ENCODE peak calls at places on chromosomes 3 and 15, in eight cellular contexts. F is SK-N-SH; A is lower lobe of right lung; N is left ventricle myocardium inferior; B is endothelial cell of umbilical vein; P is adipocyte; V is CD4-positive, alpha-beta memory T cell; K is ovary. D is an unnamed sample. For H3K36me3, the result is how much of the 10 kb centered on the place peaks cover.

GRCh38 chr3:63067999-63068645 is 192.9 kb upstream of the CADPS start:
- DNase-seq in A (no peak), P (peak), B (peak), K (no peak), N (no peak), V (no peak), F (no peak), D (peak)

GRCh38 chr3:59970796-59971195 is 921.0 kb upstream of the CFAP20DC start:
- DNase-seq in N (no peak), K (no peak), B (no peak), F (no peak), A (no peak), P (no peak), V (no peak), D (no peak)

GRCh38 chr3:41190509-41191284 is 8.6 kb upstream of the CTNNB1 start:
- DNase-seq in F (no peak), K (no peak), N (no peak), A (no peak), B (no peak), V (no peak), P (no peak), D (no peak)

GRCh38 chr15:43954181-43954621 is 127.4 kb downstream of the WDR76 start:
- DNase-seq in B (no peak), A (no peak), P (no peak), K (no peak), F (no peak), V (no peak), N (no peak), D (no peak)

GRCh38 chr3:185988080-185988815 is 50.4 kb upstream of the TRA2B start:
- DNase-seq in N (no peak), P (no peak), B (no peak), A (no peak), K (no peak), F (peak), V (no peak), D (no peak)

GRCh38 chr3:49721165-49721860 is 1.8 kb upstream of the AMIGO3 start:
- DNase-seq in N (peak), V (no peak), A (no peak), K (peak), P (no peak), B (no peak), F (no peak), D (no peak)

GRCh38 chr15:101011582-101011981 is 92.4 kb downstream of the LRRK1 start:
- DNase-seq in A (no peak), B (peak), N (no peak), V (no peak), K (no peak), F (no peak), P (no peak), D (no peak)

GRCh38 chr15:67054676-67055075 is 10.7 kb upstream of the SMAD3 start:
- DNase-seq in F (no peak), P (no peak), V (no peak), K (no peak), B (no peak), A (no peak), N (no peak), D (no peak)

GRCh38 chr3:118262800-118263402 is 771.7 kb downstream of the IGSF11 start:
- DNase-seq in P (no peak), A (no peak), F (no peak), B (no peak), N (no peak), K (no peak), V (no peak), D (no peak)

GRCh38 chr3:187952849-187953248 is 201.1 kb upstream of the LPP start:
- DNase-seq in F (no peak), K (no peak), P (no peak), V (no peak), A (no peak), B (no peak), N (no peak), D (no peak)

GRCh38 chr3:140006331-140006730 is 71.3 kb downstream of the CLSTN2 start:
- DNase-seq in P (no peak), V (no peak), B (no peak), A (no peak), N (no peak), F (no peak), K (no peak), D (no peak)

GRCh38 chr3:115248274-115248673 is 101.2 kb upstream of the ZBTB20 start:
- DNase-seq in N (no peak), V (no peak), A (no peak), P (peak), B (peak), F (no peak), K (no peak), D (no peak)

GRCh38 chr3:191499307-191500125 is 38.6 kb downstream of the PYDC2 start:
- DNase-seq in N (peak), B (no peak), F (peak), V (no peak), P (peak), A (no peak), K (peak), D (no peak)

GRCh38 chr3:12345141-12345561 is 56.3 kb downstream of the PPARG start:
- DNase-seq in B (no peak), V (no peak), N (no peak), A (no peak), K (no peak), F (no peak), P (peak), D (no peak)

GRCh38 chr15:66046751-66047150 is 177.5 kb downstream of the RAB11A start:
- DNase-seq in P (no peak), V (no peak), K (no peak), A (no peak), N (no peak), F (peak), B (no peak), D (no peak)

GRCh38 chr15:88894348-88894818 is 961 bp downstream of the HAPLN3 start:
- DNase-seq in B (peak), P (no peak), N (peak), V (peak), K (peak), A (peak), F (peak), D (no peak)

GRCh38 chr3:158148218-158148617 is 38.3 kb downstream of the RSRC1 start:
- DNase-seq in B (no peak), V (no peak), N (no peak), F (no peak), K (no peak), A (no peak), P (no peak), D (no peak)

GRCh38 chr3:150177673-150178378 is 207.1 kb upstream of the PFN2 start:
- DNase-seq in N (no peak), V (no peak), K (no peak), A (no peak), F (no peak), P (peak), B (no peak), D (no peak)

GRCh38 chr15:95826831-95827230 is 503.7 kb upstream of the NR2F2 start:
- DNase-seq in F (no peak), N (no peak), A (no peak), K (no peak), V (no peak), P (no peak), B (no peak), D (no peak)

GRCh38 chr3:15269091-15269989 is 63.0 kb downstream of the SH3BP5 start:
- DNase-seq in P (peak), N (peak), K (peak), F (peak), B (peak), V (peak), A (peak), D (peak)

GRCh38 chr3:149224736-149225594 is 3.3 kb upstream of the CP start:
- DNase-seq in N (no peak), A (no peak), F (peak), B (peak), V (peak), P (peak), K (no peak), D (no peak)

GRCh38 chr15:60390931-60391501 is 6.8 kb downstream of the ANXA2 start:
- DNase-seq in N (no peak), B (peak), V (no peak), P (peak), A (no peak), K (peak), F (no peak), D (no peak)

GRCh38 chr3:99126291-99126690 is 224.8 kb upstream of the DCBLD2 start:
- DNase-seq in F (no peak), K (no peak), P (no peak), V (no peak), A (no peak), B (no peak), N (no peak), D (no peak)

GRCh38 chr3:151156618-151157216 is 46.3 kb downstream of the GPR171 start:
- DNase-seq in V (peak), N (no peak), F (peak), P (peak), K (no peak), B (peak), A (no peak), D (peak)

GRCh38 chr3:10357592-10358308 is 36.8 kb upstream of the SEC13 start:
- DNase-seq in A (peak), P (peak), V (no peak), B (no peak), K (no peak), F (no peak), N (no peak), D (no peak)

GRCh38 chr3:2686816-2687502 is 423.2 kb downstream of the IL5RA start:
- DNase-seq in K (no peak), B (no peak), N (no peak), A (no peak), P (no peak), V (no peak), F (no peak), D (no peak)

GRCh38 chr15:57821826-57822225 is 115.3 kb downstream of the POLR2M start:
- DNase-seq in A (no peak), N (no peak), K (no peak), F (no peak), P (no peak), V (no peak), B (peak), D (no peak)

GRCh38 chr3:49805884-49806701 is 3.0 kb downstream of the INKA1 start:
- DNase-seq in K (peak), N (peak), A (peak), F (peak), B (peak), P (no peak), V (no peak), D (peak)

GRCh38 chr3:173912126-173912525 is 514.6 kb downstream of the NLGN1 start:
- DNase-seq in B (no peak), F (no peak), V (no peak), K (no peak), P (peak), N (no peak), A (no peak), D (no peak)

GRCh38 chr3:143849854-143850549 is 1.7 kb upstream of the SLC9A9 start:
- DNase-seq in N (no peak), F (no peak), B (peak), K (no peak), A (no peak), P (peak), V (peak), D (no peak)

GRCh38 chr15:74830868-74831267 is 4.4 kb downstream of the CPLX3 start:
- DNase-seq in K (no peak), F (no peak), P (no peak), V (no peak), A (no peak), N (peak), B (no peak), D (no peak)

GRCh38 chr3:170226426-170226960 is 4.3 kb downstream of the PRKCI start:
- DNase-seq in V (no peak), B (no peak), P (peak), A (no peak), K (no peak), F (no peak), N (no peak), D (no peak)

GRCh38 chr15:89777821-89778380 is 1.8 kb downstream of the MESP2 start:
- DNase-seq in K (no peak), F (peak), A (no peak), V (no peak), N (no peak), P (no peak), B (no peak), D (no peak)

GRCh38 chr3:125137432-125138033 is 75.0 kb downstream of the SLC12A8 start:
- DNase-seq in K (no peak), A (no peak), N (no peak), V (no peak), B (no peak), P (no peak), F (no peak), D (no peak)

GRCh38 chr15:47997170-47997569 is 123.6 kb upstream of the SLC24A5 start:
- DNase-seq in F (no peak), V (no peak), N (no peak), B (no peak), K (no peak), P (no peak), A (no peak), D (no peak)

GRCh38 chr3:121681792-121682191 is 21.1 kb upstream of the HCLS1 start:
- DNase-seq in P (no peak), B (no peak), A (no peak), F (no peak), K (no peak), N (no peak), V (no peak), D (no peak)

DNA sequence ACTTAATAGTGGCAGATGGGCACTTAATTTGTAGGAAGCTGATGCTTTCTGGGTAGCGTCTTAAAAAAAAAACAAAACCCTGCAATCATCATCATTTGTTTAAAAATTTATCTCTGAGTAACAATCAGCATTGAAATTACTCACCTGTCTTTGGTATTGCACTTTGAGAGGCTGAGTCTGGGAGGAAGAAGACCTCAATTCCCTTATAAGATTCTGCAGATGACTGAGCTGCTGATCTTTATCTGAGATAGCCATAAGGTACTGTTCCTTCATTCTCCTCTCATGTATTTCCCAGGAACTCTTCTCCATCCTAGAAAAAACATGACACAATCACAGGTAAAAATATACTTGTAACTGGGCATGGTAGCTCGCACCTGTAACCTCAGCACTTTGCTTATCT is 16.4 kb upstream of the HCLS1 start:
- DNase-seq in P (no peak), N (no peak), K (no peak), F (no peak), V (no peak), B (no peak), A (no peak), D (no peak)
- H3K36me3 ChIP-seq in P (half or more), N (half or more), K (under half), F (half or more), V (under half), B (under half), A (half or more), D (half or more)

GRCh38 chr3:157142315-157142714 is 17.6 kb downstream of the CCNL1 start:
- DNase-seq in A (no peak), K (no peak), V (no peak), N (no peak), P (no peak), F (no peak), B (no peak), D (no peak)
- H3K36me3 ChIP-seq in A (half or more), K (under half), V (under half), N (half or more), P (under half), F (under half), B (under half), D (half or more)

GRCh38 chr3:38367709-38368108 is 21.1 kb downstream of the XYLB start:
- DNase-seq in N (no peak), V (no peak), A (no peak), K (no peak), F (no peak), B (no peak), P (no peak), D (no peak)
- H3K36me3 ChIP-seq in N (under half), V (under half), A (under half), K (under half), F (under half), B (under half), P (half or more), D (half or more)

GRCh38 chr3:172816281-172816680 is 65.8 kb downstream of the ECT2 start:
- DNase-seq in V (no peak), K (no peak), A (no peak), B (no peak), F (no peak), P (no peak), N (no peak), D (no peak)
- H3K36me3 ChIP-seq in V (under half), K (under half), A (under half), B (under half), F (half or more), P (under half), N (under half), D (half or more)